ENCODE peak calls at places on chromosome 2, in ten cellular contexts. Q is brain microvascular endothelial cell, R is progenitor cell of endocrine pancreas, Z is omental fat pad, O is fibroblast of mammary gland, W is glutamatergic neuron, V is activated B cell treated with CpG ODN at 0.5 μM for 24 hours, F is HFFc6, A is mucosa of descending colon, T is GM12865. D is an unnamed sample.

GRCh38 chr2:36965751-36966369 is 476 bp downstream of the STRN start:
- DNase-seq in Z (peak), R (peak), O (peak), V (peak), T (peak), Q (no peak), W (peak), A (peak), F (no peak), D (peak)

GRCh38 chr2:37869756-37870155 is 55.3 kb upstream of the RMDN2 start:
- DNase-seq in Q (no peak), W (no peak), Z (no peak), A (no peak), F (peak), O (peak), V (no peak), T (no peak), R (no peak), D (no peak)

GRCh38 chr2:98912221-98912851 is 23.7 kb downstream of the CRACDL start:
- DNase-seq in Z (no peak), A (no peak), T (no peak), F (peak), Q (peak), O (peak), R (no peak), V (no peak), W (no peak), D (no peak)

GRCh38 chr2:62672601-62673000 is 32.9 kb upstream of the EHBP1 start:
- DNase-seq in A (no peak), R (peak), F (peak), Z (no peak), T (no peak), Q (peak), W (no peak), O (no peak), V (no peak), D (no peak)

GRCh38 chr2:192444286-192444838 is 249.6 kb upstream of the TMEFF2 start:
- DNase-seq in V (no peak), T (no peak), W (no peak), F (no peak), O (no peak), R (no peak), A (no peak), Z (no peak), Q (no peak), D (no peak)

GRCh38 chr2:132733119-132733518 is 63.1 kb upstream of the LYPD1 start:
- DNase-seq in Z (no peak), Q (no peak), W (no peak), A (no peak), F (no peak), R (no peak), O (no peak), T (no peak), V (no peak), D (no peak)

GRCh38 chr2:227805578-227805977 is 8.1 kb upstream of the CCL20 start:
- DNase-seq in T (peak), F (no peak), Z (no peak), O (no peak), R (no peak), V (no peak), W (no peak), A (no peak), Q (no peak), D (no peak)

GRCh38 chr2:199366406-199366805 is 91.3 kb downstream of the SATB2 start:
- DNase-seq in F (peak), O (no peak), V (no peak), R (no peak), W (no peak), Q (no peak), T (no peak), Z (no peak), A (no peak), D (no peak)

GRCh38 chr2:149038442-149039212 is at the start of gene LYPD6B:
- DNase-seq in R (peak), A (peak), T (peak), Z (no peak), O (no peak), Q (no peak), F (no peak), W (peak), V (no peak), D (peak)

GRCh38 chr2:174350018-174350417 is 15.3 kb downstream of the SP9 start:
- DNase-seq in Q (no peak), F (peak), Z (no peak), T (no peak), A (no peak), O (no peak), W (no peak), V (no peak), R (no peak), D (peak)

GRCh38 chr2:101803945-101804696 is 106.6 kb downstream of the MAP4K4 start:
- DNase-seq in A (no peak), T (no peak), Z (no peak), O (peak), Q (no peak), F (no peak), V (no peak), R (no peak), W (peak), D (no peak)

GRCh38 chr2:227411320-227411989 is 23.7 kb upstream of the SCYGR1 start:
- DNase-seq in F (peak), V (no peak), R (no peak), O (peak), W (no peak), A (no peak), Z (no peak), T (peak), Q (peak), D (peak)

GRCh38 chr2:207528980-207529329 is 807 bp upstream of the CREB1 start:
- DNase-seq in Q (no peak), R (no peak), O (peak), V (no peak), T (peak), Z (no peak), F (peak), W (no peak), A (no peak), D (peak)

GRCh38 chr2:23425338-23425871 is 40.4 kb downstream of the KLHL29 start:
- DNase-seq in A (no peak), Z (no peak), W (no peak), V (no peak), F (no peak), Q (no peak), O (no peak), T (no peak), R (no peak), D (no peak)

GRCh38 chr2:96701636-96702035 is 38.2 kb downstream of the LMAN2L start:
- DNase-seq in Q (no peak), O (no peak), A (no peak), T (no peak), Z (no peak), W (no peak), F (no peak), V (no peak), R (no peak), D (no peak)

GRCh38 chr2:216691210-216691741 is 4.1 kb downstream of the IGFBP5 start:
- DNase-seq in A (no peak), V (no peak), R (no peak), Q (peak), F (peak), O (peak), Z (no peak), T (no peak), W (peak), D (peak)

GRCh38 chr2:211745295-211746097 is 793.1 kb downstream of the ERBB4 start:
- DNase-seq in O (peak), T (peak), V (no peak), Z (no peak), R (peak), W (peak), Q (peak), F (peak), A (no peak), D (peak)

GRCh38 chr2:98508690-98509054 is 64.0 kb downstream of the INPP4A start:
- DNase-seq in W (no peak), Q (peak), R (no peak), F (no peak), O (peak), Z (no peak), T (no peak), A (peak), V (no peak), D (no peak)

GRCh38 chr2:144454466-144455287 is 65.2 kb downstream of the ZEB2 start:
- DNase-seq in Q (no peak), R (no peak), V (no peak), F (no peak), O (peak), A (no peak), W (no peak), Z (no peak), T (peak), D (no peak)

GRCh38 chr2:39529836-39530235 is 92.8 kb upstream of the MAP4K3 start:
- DNase-seq in A (no peak), Z (no peak), Q (no peak), W (no peak), T (no peak), R (no peak), V (no peak), O (no peak), F (no peak), D (no peak)

GRCh38 chr2:180706694-180707093 is 273.7 kb upstream of the UBE2E3 start:
- DNase-seq in F (no peak), Z (no peak), V (no peak), R (no peak), A (no peak), O (no peak), Q (no peak), W (no peak), T (no peak), D (no peak)

DNA sequence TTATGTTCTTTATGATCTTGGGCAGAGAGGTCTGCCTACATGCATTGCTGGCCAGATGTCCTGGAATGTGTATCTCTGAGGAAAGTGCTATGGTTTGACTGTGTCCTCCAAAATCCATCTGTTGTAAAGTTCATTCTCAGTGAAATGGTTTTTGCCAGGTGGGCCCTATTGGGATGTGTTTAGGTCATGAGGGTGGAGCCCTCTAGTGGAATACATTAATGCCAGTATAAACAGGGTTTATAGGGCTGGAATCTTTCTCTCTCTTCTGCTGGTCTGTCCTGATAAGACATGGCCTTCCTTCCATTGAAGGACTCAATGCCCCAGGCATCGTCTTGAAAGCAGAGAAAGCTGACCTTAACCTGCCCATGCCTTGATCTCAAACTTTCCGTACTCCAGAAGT is 258.5 kb downstream of the RPIA start:
- DNase-seq in Q (no peak), R (no peak), W (no peak), O (peak), Z (no peak), A (no peak), F (no peak), V (no peak), T (peak), D (no peak)
- TF ChIP-seq CTCF in Q (no peak), R (peak), W (peak), O (peak), Z (no peak), A (no peak), F (peak), V (no peak), T (peak), D (no peak)

GRCh38 chr2:45192991-45193390 is 183.7 kb upstream of the SIX2 start:
- DNase-seq in R (no peak), A (no peak), O (no peak), Z (no peak), W (no peak), F (no peak), T (no peak), Q (no peak), V (no peak), D (no peak)

GRCh38 chr2:45192481-45192880 is 183.2 kb upstream of the SIX2 start:
- DNase-seq in Q (no peak), R (no peak), A (no peak), V (no peak), Z (no peak), T (no peak), F (no peak), O (peak), W (no peak), D (no peak)

GRCh38 chr2:45191096-45191863 is 182.0 kb upstream of the SIX2 start:
- DNase-seq in V (no peak), W (no peak), Z (no peak), T (no peak), O (peak), A (no peak), Q (no peak), F (no peak), R (no peak), D (no peak)

GRCh38 chr2:45191972-45192371 is 182.7 kb upstream of the SIX2 start:
- DNase-seq in Q (no peak), T (no peak), F (no peak), W (no peak), R (no peak), Z (no peak), O (peak), A (no peak), V (no peak), D (no peak)

GRCh38 chr2:45190481-45190880 is 181.2 kb upstream of the SIX2 start:
- DNase-seq in O (peak), Q (no peak), V (no peak), A (no peak), R (no peak), T (no peak), Z (no peak), W (no peak), F (no peak), D (no peak)
- TF ChIP-seq CTCF in O (no peak), Q (peak), V (no peak), A (no peak), R (no peak), T (no peak), Z (no peak), W (no peak), F (no peak), D (no peak)

GRCh38 chr2:223774193-223774592 is 63.2 kb downstream of the AP1S3 start:
- DNase-seq in V (no peak), T (no peak), A (no peak), W (no peak), Q (no peak), F (no peak), R (no peak), Z (no peak), O (no peak), D (no peak)

GRCh38 chr2:223781560-223781959 is 55.8 kb downstream of the AP1S3 start:
- DNase-seq in V (no peak), Z (no peak), Q (no peak), O (no peak), R (no peak), A (no peak), T (no peak), W (no peak), F (no peak), D (no peak)

GRCh38 chr2:223784221-223784772 is 53.1 kb downstream of the AP1S3 start:
- DNase-seq in W (no peak), R (no peak), F (no peak), V (no peak), A (no peak), Q (no peak), O (no peak), T (no peak), Z (no peak), D (no peak)

DNA sequence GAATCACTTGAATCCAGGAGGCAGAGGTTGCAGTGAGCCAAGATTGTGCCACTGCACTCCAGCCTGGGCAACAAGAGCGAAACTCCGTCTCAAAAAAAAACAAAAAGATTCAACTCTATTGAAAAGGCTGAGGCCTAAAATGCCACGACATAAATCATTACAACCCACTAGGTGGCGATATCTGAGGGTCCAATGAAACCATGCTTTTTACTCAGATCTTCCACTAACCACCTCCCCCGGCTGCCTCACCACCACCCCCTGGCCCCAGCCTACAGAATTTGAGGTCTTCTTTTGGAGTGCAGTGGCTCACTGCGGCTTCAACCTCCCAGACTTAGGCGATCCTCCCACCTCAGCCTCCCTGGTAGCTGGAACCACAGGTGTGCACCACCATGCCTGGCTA is 57.5 kb downstream of the AP1S3 start:
- DNase-seq in W (no peak), A (no peak), Q (peak), T (peak), Z (no peak), R (no peak), V (peak), F (peak), O (peak), D (peak)
- TF ChIP-seq CTCF in W (peak), A (no peak), Q (peak), T (peak), Z (no peak), R (peak), V (no peak), F (peak), O (peak), D (peak)

DNA sequence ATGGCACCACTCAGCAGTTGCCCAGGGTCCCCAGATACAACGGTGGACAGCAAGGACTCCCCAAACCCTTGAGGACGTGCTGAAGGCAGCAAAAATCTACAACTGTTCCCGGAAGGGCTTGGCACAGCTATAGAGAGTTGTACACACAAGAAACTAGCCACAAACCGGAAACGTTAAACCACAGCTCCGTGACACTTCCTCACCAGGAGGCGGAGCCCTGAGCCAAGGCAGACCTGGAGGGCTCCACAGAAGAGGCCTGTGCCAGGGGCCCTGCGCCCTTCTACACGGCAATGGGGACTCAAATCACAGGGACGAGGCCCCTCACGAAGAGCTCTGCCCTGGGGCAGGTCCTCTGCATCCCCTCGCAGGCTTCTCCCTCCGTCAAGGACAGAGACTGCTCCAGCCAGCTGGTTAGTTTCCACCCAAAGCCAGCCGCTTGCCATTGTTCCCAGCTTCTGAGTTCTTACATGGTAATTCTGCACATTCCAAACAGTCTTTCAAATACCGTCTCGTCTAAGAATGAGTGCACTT is 133.3 kb downstream of the HDAC4 start:
- DNase-seq in A (peak), Z (no peak), V (peak), Q (peak), T (peak), F (peak), W (peak), O (peak), R (no peak), D (peak)
- TF ChIP-seq CTCF in A (peak), Z (no peak), V (no peak), Q (peak), T (peak), F (peak), W (no peak), O (peak), R (no peak), D (peak)

DNA sequence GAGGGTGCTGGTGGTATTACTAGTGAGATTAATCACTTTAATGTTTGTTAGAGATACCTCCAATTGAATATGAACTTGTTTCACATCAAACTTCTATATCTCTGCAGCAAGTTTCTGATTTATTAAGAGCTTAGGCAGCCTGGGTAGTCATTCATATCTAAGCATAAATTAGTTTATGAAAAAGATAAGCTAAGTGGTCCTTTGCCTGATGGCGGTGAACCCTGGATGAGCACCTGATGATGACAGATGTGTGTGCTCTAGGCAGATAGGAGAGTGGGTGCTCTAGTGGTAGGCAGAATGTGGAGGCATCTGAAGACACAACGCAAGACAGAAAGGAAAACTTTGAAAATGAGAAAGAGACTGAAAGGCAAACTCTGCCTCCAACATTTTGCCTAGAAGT is 5.0 kb downstream of the FKBP7 start:
- DNase-seq in Q (no peak), W (no peak), F (no peak), O (no peak), A (no peak), R (no peak), T (no peak), Z (no peak), V (no peak), D (no peak)
- TF ChIP-seq CTCF in Q (no peak), W (no peak), F (no peak), O (no peak), A (no peak), R (no peak), T (no peak), Z (no peak), V (no peak), D (no peak)

GRCh38 chr2:161414385-161415040 is 1.6 kb upstream of the TBR1 start:
- DNase-seq in Z (no peak), R (peak), F (peak), A (no peak), Q (no peak), V (no peak), W (peak), O (peak), T (no peak), D (peak)
- TF ChIP-seq CTCF in Z (no peak), R (peak), F (peak), A (no peak), Q (peak), V (no peak), W (peak), O (no peak), T (no peak), D (no peak)

GRCh38 chr2:235536711-235537110 is 42.9 kb downstream of the AGAP1 start:
- DNase-seq in F (no peak), Q (no peak), T (no peak), R (no peak), Z (no peak), O (no peak), W (no peak), A (peak), V (no peak), D (no peak)
- TF ChIP-seq CTCF in F (no peak), Q (no peak), T (no peak), R (no peak), Z (no peak), O (no peak), W (no peak), A (no peak), V (no peak), D (no peak)

GRCh38 chr2:217939220-217939619 is 63.6 kb downstream of the TNS1 start:
- DNase-seq in W (no peak), Z (no peak), Q (no peak), F (no peak), T (no peak), R (no peak), V (no peak), A (no peak), O (no peak), D (no peak)
- TF ChIP-seq CTCF in W (no peak), Z (no peak), Q (no peak), F (no peak), T (no peak), R (no peak), V (no peak), A (no peak), O (no peak), D (no peak)

DNA sequence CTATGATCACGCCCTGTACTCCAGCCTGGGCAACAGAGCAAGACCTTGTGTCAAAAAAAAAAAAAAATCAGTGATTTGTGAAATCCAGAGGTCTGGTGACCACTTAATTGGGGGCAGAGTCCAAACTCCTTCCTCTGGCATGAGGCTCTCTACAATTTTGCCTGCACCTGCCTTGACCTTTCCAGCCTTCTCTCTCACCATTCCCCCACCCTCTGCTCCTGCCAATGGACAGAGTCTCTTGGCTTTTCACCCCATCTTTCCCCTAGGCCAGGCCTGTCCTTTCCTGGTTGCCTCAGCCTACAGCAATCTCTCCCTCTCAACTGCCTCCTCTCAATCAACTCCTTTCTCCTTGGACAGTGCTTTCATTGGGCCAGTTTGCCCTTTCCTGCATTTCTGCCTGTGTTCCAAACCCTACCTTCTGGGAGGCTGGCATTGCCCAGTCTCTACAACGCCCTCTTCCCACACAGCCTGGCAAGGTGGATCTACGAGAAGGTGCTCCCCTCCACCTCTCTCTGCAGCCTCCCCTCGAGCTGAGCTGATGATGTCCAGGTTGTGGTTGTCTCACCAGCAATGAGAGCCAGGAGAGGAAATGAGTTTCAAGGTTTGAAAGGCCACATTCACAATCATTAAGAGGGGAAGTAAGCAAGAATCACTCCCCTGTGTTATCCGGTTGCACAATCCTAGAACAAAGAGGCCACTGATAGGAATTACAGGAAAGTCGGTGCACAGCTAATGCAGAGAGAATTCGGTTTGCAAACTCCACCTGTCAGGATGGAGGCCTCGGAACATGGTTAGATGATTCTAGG is 39.5 kb upstream of the NPAS2 start:
- DNase-seq in T (no peak), W (no peak), F (no peak), Z (no peak), O (no peak), A (no peak), R (no peak), Q (no peak), V (no peak), D (no peak)
- TF ChIP-seq CTCF in T (no peak), W (no peak), F (no peak), Z (no peak), O (no peak), A (no peak), R (no peak), Q (no peak), V (no peak), D (no peak)

GRCh38 chr2:229974271-229974670 is 52.0 kb downstream of the FBXO36 start:
- DNase-seq in W (no peak), Z (no peak), F (peak), O (peak), R (no peak), V (no peak), Q (peak), A (no peak), T (no peak), D (no peak)
- TF ChIP-seq CTCF in W (no peak), Z (no peak), F (peak), O (peak), R (no peak), V (no peak), Q (peak), A (no peak), T (no peak), D (no peak)

D was measured in GM20000.